ENCODE peak calls at places on chromosomes 6 and 20, in six cellular contexts. Y, K, Q, J, F and R are unnamed samples.

GRCh38 chr20:1154734-1155133 is 30.0 kb downstream of the TMEM74B start:
- DNase-seq in Y (no peak), K (no peak), Q (no peak), J (no peak), F (no peak), R (no peak)

GRCh38 chr6:65760285-65760684 is 53.3 kb upstream of the EYS start:
- DNase-seq in Y (no peak), K (no peak), Q (no peak), J (no peak), F (no peak), R (no peak)

GRCh38 chr6:88141641-88142298 is 24.4 kb downstream of the CNR1 start:
- DNase-seq in Y (no peak), K (peak; percentile 63), Q (no peak), J (no peak), F (no peak), R (no peak)

GRCh38 chr6:7317538-7317937 is 4.5 kb upstream of the SSR1 start:
- DNase-seq in Y (no peak), K (no peak), Q (no peak), J (no peak), F (no peak), R (no peak)

GRCh38 chr6:39074486-39074885 is 25.9 kb downstream of the GLP1R start:
- DNase-seq in Y (no peak), K (no peak), Q (no peak), J (no peak), F (no peak), R (peak; percentile 15)

GRCh38 chr6:75524322-75524972 is 30.8 kb upstream of the FILIP1 start:
- DNase-seq in Y (peak; percentile 88), K (no peak), Q (peak; percentile 95), J (no peak), F (peak; percentile 93), R (no peak)

GRCh38 chr20:41392871-41393704 is 26.5 kb upstream of the EMILIN3 start:
- DNase-seq in Y (peak; percentile 11), K (no peak), Q (no peak), J (no peak), F (no peak), R (no peak)

GRCh38 chr6:100281471-100281878 is 183.2 kb downstream of the SIM1 start:
- DNase-seq in Y (no peak), K (no peak), Q (no peak), J (no peak), F (no peak), R (no peak)

GRCh38 chr20:43983359-43983758 is 68.7 kb downstream of the TOX2 start:
- DNase-seq in Y (no peak), K (no peak), Q (no peak), J (peak; percentile 62), F (no peak), R (no peak)

GRCh38 chr6:7419065-7419464 is 29.5 kb downstream of the RIOK1 start:
- DNase-seq in Y (no peak), K (no peak), Q (no peak), J (no peak), F (no peak), R (no peak)

GRCh38 chr6:25447570-25447929 is 168.4 kb downstream of the CARMIL1 start:
- DNase-seq in Y (no peak), K (peak; percentile 16), Q (no peak), J (no peak), F (no peak), R (peak; percentile 81)

GRCh38 chr6:73579851-73580246 is 59.0 kb upstream of the EEF1A1 start:
- DNase-seq in Y (peak; percentile 93), K (no peak), Q (peak; percentile 93), J (no peak), F (peak; percentile 76), R (no peak)

GRCh38 chr20:62741701-62742491 is 33.3 kb downstream of the NTSR1 start:
- DNase-seq in Y (no peak), K (no peak), Q (no peak), J (no peak), F (no peak), R (peak; percentile 31)

GRCh38 chr20:7667194-7667593 is 273.1 kb downstream of the HAO1 start:
- DNase-seq in Y (peak; percentile 43), K (no peak), Q (peak; percentile 20), J (no peak), F (no peak), R (no peak)

GRCh38 chr20:63941282-63942060 is 14.7 kb downstream of the UCKL1 start:
- DNase-seq in Y (no peak), K (no peak), Q (no peak), J (peak; percentile 94), F (no peak), R (peak; percentile 93)

GRCh38 chr6:150255840-150256239 is 113.0 kb upstream of the IYD start:
- DNase-seq in Y (no peak), K (no peak), Q (no peak), J (no peak), F (no peak), R (no peak)

GRCh38 chr6:149852180-149852579 is 12.0 kb downstream of the LRP11 start:
- DNase-seq in Y (peak; percentile 84), K (peak; percentile 30), Q (peak; percentile 58), J (no peak), F (no peak), R (peak; percentile 49)

GRCh38 chr6:148144917-148145521 is 197.6 kb upstream of the SASH1 start:
- DNase-seq in Y (peak; percentile 81), K (peak; percentile 42), Q (peak; percentile 79), J (peak; percentile 82), F (peak; percentile 36), R (no peak)

GRCh38 chr20:35726759-35727711 is 15.0 kb downstream of the RBM39 start:
- DNase-seq in Y (no peak), K (no peak), Q (no peak), J (no peak), F (no peak), R (no peak)

GRCh38 chr6:49995278-49995677 is 25.9 kb upstream of the DEFB113 start:
- DNase-seq in Y (no peak), K (no peak), Q (no peak), J (no peak), F (no peak), R (no peak)

GRCh38 chr6:95576621-95577316 is 566 bp upstream of the MANEA start:
- DNase-seq in Y (peak; percentile 27), K (peak; percentile 19), Q (peak; percentile 59), J (no peak), F (no peak), R (no peak)

GRCh38 chr6:111215134-111215533 is 127.8 kb downstream of the SLC16A10 start:
- DNase-seq in Y (peak; percentile 17), K (no peak), Q (no peak), J (no peak), F (no peak), R (no peak)

GRCh38 chr6:14763139-14763538 is 482.7 kb upstream of the JARID2 start:
- DNase-seq in Y (peak; percentile 30), K (no peak), Q (no peak), J (no peak), F (peak; percentile 24), R (no peak)

GRCh38 chr6:137297887-137298286 is 78.7 kb upstream of the IFNGR1 start:
- DNase-seq in Y (peak; percentile 30), K (no peak), Q (peak; percentile 77), J (no peak), F (no peak), R (peak; percentile 65)

GRCh38 chr6:25369450-25370086 is 90.4 kb downstream of the CARMIL1 start:
- DNase-seq in Y (peak; percentile 32), K (no peak), Q (no peak), J (peak; percentile 51), F (no peak), R (no peak)

GRCh38 chr20:37316116-37316774 is 26.8 kb downstream of the MANBAL start:
- DNase-seq in Y (no peak), K (peak; percentile 76), Q (peak; percentile 35), J (peak; percentile 59), F (no peak), R (peak; percentile 87)

GRCh38 chr6:52725133-52725529 is 38.1 kb downstream of the GSTA2 start:
- DNase-seq in Y (peak; percentile 10), K (no peak), Q (no peak), J (no peak), F (no peak), R (no peak)

GRCh38 chr6:161727063-161727462 is 453.2 kb upstream of the AGPAT4 start:
- DNase-seq in Y (no peak), K (no peak), Q (no peak), J (no peak), F (no peak), R (no peak)

GRCh38 chr6:142009647-142010046 is 123.1 kb upstream of the GJE1 start:
- DNase-seq in Y (peak; percentile 60), K (no peak), Q (peak; percentile 57), J (no peak), F (peak; percentile 46), R (no peak)

GRCh38 chr6:42429042-42429574 is 22.6 kb downstream of the TRERF1 start:
- DNase-seq in Y (no peak), K (no peak), Q (no peak), J (peak; percentile 31), F (no peak), R (no peak)

GRCh38 chr6:42429836-42430235 is 21.9 kb downstream of the TRERF1 start:
- DNase-seq in Y (no peak), K (no peak), Q (no peak), J (no peak), F (no peak), R (no peak)

GRCh38 chr6:42433409-42433808 is 18.3 kb downstream of the TRERF1 start:
- DNase-seq in Y (no peak), K (no peak), Q (no peak), J (no peak), F (no peak), R (no peak)

GRCh38 chr6:42431877-42432276 is 19.8 kb downstream of the TRERF1 start:
- DNase-seq in Y (no peak), K (no peak), Q (no peak), J (no peak), F (no peak), R (no peak)

DNA sequence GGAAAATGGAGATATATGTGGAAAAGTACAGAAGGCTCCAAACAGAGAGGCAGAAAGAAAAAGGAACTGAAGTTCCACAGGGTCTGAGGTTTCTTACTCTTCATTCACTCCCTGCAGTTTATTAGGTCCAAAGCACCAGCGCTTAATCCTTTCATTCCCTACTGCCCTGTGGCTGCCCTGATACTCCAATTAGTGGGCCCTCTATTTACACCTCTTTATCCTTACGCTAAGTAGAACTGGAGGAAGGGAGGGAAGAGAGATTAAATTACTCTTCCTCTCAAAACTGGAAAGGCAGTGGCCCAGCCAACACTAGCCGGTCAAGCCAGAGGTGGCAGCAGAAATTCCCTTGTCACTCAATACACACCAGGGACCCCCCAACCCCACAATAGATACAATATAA is 20.4 kb downstream of the TRERF1 start:
- DNase-seq in Y (no peak), K (no peak), Q (no peak), J (no peak), F (no peak), R (no peak)
- TF ChIP-seq CTCF in Y (no peak), K (no peak), Q (no peak), J (no peak), F (no peak), R (no peak)

GRCh38 chr6:159213401-159213800 is 44.2 kb downstream of the FNDC1 start:
- DNase-seq in Y (no peak), K (no peak), Q (no peak), J (no peak), F (no peak), R (no peak)
- TF ChIP-seq CTCF in Y (no peak), K (no peak), Q (no peak), J (no peak), F (no peak), R (no peak)

GRCh38 chr20:55632592-55632991 is 372.7 kb downstream of the CBLN4 start:
- DNase-seq in Y (no peak), K (no peak), Q (no peak), J (no peak), F (no peak), R (no peak)
- TF ChIP-seq CTCF in Y (no peak), K (no peak), Q (no peak), J (no peak), F (no peak), R (no peak)

GRCh38 chr6:69917834-69918233 is 51.5 kb downstream of the COL19A1 start:
- DNase-seq in Y (peak; percentile 54), K (no peak), Q (peak; percentile 81), J (peak; percentile 34), F (no peak), R (no peak)
- TF ChIP-seq CTCF in Y (no peak), K (no peak), Q (no peak), J (no peak), F (no peak), R (no peak)